ENCODE peak calls at places on chromosomes 3 and 15, in five cellular contexts. M, C, B, E and V are unnamed samples.

GRCh38 chr3:127037021-127037400 is 54.1 kb downstream of the PLXNA1 start:
- DNase-seq in M (peak; percentile 10), C (no peak), B (no peak), E (no peak), V (no peak)

GRCh38 chr3:71384393-71384792 is 199.1 kb downstream of the FOXP1 start:
- DNase-seq in M (no peak), C (no peak), B (no peak), E (no peak), V (no peak)

GRCh38 chr3:20930034-20930433 is 744.0 kb upstream of the SGO1 start:
- DNase-seq in M (no peak), C (no peak), B (no peak), E (peak; percentile 11), V (peak; percentile 5)

GRCh38 chr15:89666858-89667705 is 11.8 kb upstream of the KIF7 start:
- DNase-seq in M (no peak), C (no peak), B (no peak), E (no peak), V (no peak)

GRCh38 chr3:56878046-56878445 is 76.3 kb upstream of the ARHGEF3 start:
- DNase-seq in M (no peak), C (no peak), B (peak; percentile 20), E (peak; percentile 5), V (no peak)

GRCh38 chr3:71002298-71002697 is 581.2 kb downstream of the FOXP1 start:
- DNase-seq in M (no peak), C (no peak), B (no peak), E (no peak), V (no peak)

GRCh38 chr3:162718697-162719096 is 1222.1 kb downstream of the OTOL1 start:
- DNase-seq in M (no peak), C (no peak), B (no peak), E (no peak), V (no peak)

GRCh38 chr15:63363292-63363691 is 18.4 kb downstream of the CA12 start:
- DNase-seq in M (no peak), C (no peak), B (no peak), E (no peak), V (no peak)

GRCh38 chr3:106333911-106334618 is 465.3 kb upstream of the CBLB start:
- DNase-seq in M (no peak), C (peak; percentile 50), B (peak; percentile 30), E (peak; percentile 47), V (peak; percentile 63)

GRCh38 chr3:157531301-157531660 is 28.1 kb upstream of the VEPH1 start:
- DNase-seq in M (no peak), C (no peak), B (no peak), E (peak; percentile 20), V (no peak)

GRCh38 chr3:166962911-166963310 is 417.2 kb downstream of the ZBBX start:
- DNase-seq in M (no peak), C (no peak), B (no peak), E (no peak), V (no peak)

GRCh38 chr3:160822931-160823330 is 66.9 kb downstream of the PPM1L start:
- DNase-seq in M (no peak), C (no peak), B (no peak), E (no peak), V (no peak)

GRCh38 chr15:57510647-57511046 is 81.1 kb upstream of the MYZAP start:
- DNase-seq in M (no peak), C (no peak), B (no peak), E (no peak), V (no peak)

GRCh38 chr15:77851696-77852095 is 219.0 kb upstream of the LINGO1 start:
- DNase-seq in M (no peak), C (no peak), B (no peak), E (no peak), V (peak; percentile 85)

GRCh38 chr15:88657326-88658069 is 18.7 kb downstream of the ISG20 start:
- DNase-seq in M (no peak), C (no peak), B (no peak), E (peak; percentile 40), V (peak; percentile 29)

GRCh38 chr15:84572231-84572630 is 28.6 kb upstream of the ZSCAN2 start:
- DNase-seq in M (no peak), C (no peak), B (no peak), E (no peak), V (no peak)

GRCh38 chr3:23159929-23160328 is 43.2 kb upstream of the UBE2E2 start:
- DNase-seq in M (no peak), C (no peak), B (no peak), E (peak; percentile 88), V (peak; percentile 83)

GRCh38 chr15:92011611-92012367 is 158.3 kb downstream of the SLCO3A1 start:
- DNase-seq in M (peak; percentile 57), C (peak; percentile 21), B (no peak), E (no peak), V (peak; percentile 72)

GRCh38 chr15:90020041-90020735 is 19.1 kb downstream of the ZNF710 start:
- DNase-seq in M (peak; percentile 25), C (no peak), B (no peak), E (no peak), V (no peak)

GRCh38 chr15:69801132-69801531 is 296.6 kb downstream of the TLE3 start:
- DNase-seq in M (no peak), C (no peak), B (no peak), E (no peak), V (no peak)